ENCODE peak calls at places on chromosomes 12 and 14, in four cellular contexts. E is A549, H is uterus, F is HCT116. D is an unnamed sample.

GRCh38 chr12:12214201-12214600 is 52.6 kb downstream of the LRP6 start:
- DNase-seq in H (no peak), F (no peak), E (no peak), D (no peak)

GRCh38 chr12:122844366-122844971 is 9.2 kb downstream of the HIP1R start:
- DNase-seq in F (no peak), H (no peak), E (no peak), D (no peak)

GRCh38 chr12:24668563-24668962 is 280.3 kb downstream of the BCAT1 start:
- DNase-seq in F (no peak), H (no peak), E (no peak), D (no peak)

GRCh38 chr14:75205586-75205985 is 29.2 kb upstream of the TMED10 start:
- DNase-seq in E (no peak), H (no peak), F (no peak), D (no peak)

GRCh38 chr14:75610839-75611238 is 32.4 kb downstream of the FLVCR2 start:
- DNase-seq in H (no peak), F (no peak), E (no peak), D (no peak)

GRCh38 chr12:57875753-57876547 is 29.4 kb upstream of the CTDSP2 start:
- DNase-seq in F (no peak), H (no peak), E (no peak), D (no peak)

GRCh38 chr12:80778005-80778541 is 61.4 kb downstream of the MYF5 start:
- DNase-seq in H (peak; percentile 32), E (no peak), F (peak; percentile 53), D (no peak)

GRCh38 chr14:56116128-56116900 is 1.9 kb upstream of the PELI2 start:
- DNase-seq in H (no peak), F (no peak), E (no peak), D (no peak)

GRCh38 chr12:123384318-123384993 is 524 bp downstream of the KMT5A start:
- DNase-seq in H (peak; percentile 32), F (no peak), E (no peak), D (no peak)

GRCh38 chr12:54384591-54385041 is at the start of gene ZNF385A:
- DNase-seq in F (no peak), E (no peak), H (no peak), D (no peak)

GRCh38 chr12:64450711-64451486 is 1.0 kb upstream of the TBK1 start:
- DNase-seq in F (no peak), H (no peak), E (no peak), D (no peak)

GRCh38 chr14:106848330-106849121 is 1322.1 kb downstream of the TMEM121 start:
- DNase-seq in H (peak; percentile 27), E (no peak), F (no peak), D (no peak)

GRCh38 chr14:100533647-100534485 is 53.4 kb downstream of the BEGAIN start:
- DNase-seq in F (no peak), E (no peak), H (peak; percentile 31), D (no peak)

GRCh38 chr12:105352940-105353635 is 22.6 kb downstream of the C12orf75 start:
- DNase-seq in E (no peak), H (no peak), F (no peak), D (no peak)

GRCh38 chr12:110935588-110935987 is 15.2 kb upstream of the MYL2 start:
- DNase-seq in E (no peak), H (no peak), F (no peak), D (no peak)

GRCh38 chr14:65413739-65414045 is 1.2 kb downstream of the FUT8 start:
- DNase-seq in F (no peak), E (no peak), H (no peak), D (no peak)

GRCh38 chr12:49706351-49707126 is 666 bp downstream of the FMNL3 start:
- DNase-seq in H (peak; percentile 41), E (no peak), F (no peak), D (no peak)

GRCh38 chr14:28756896-28757570 is 9.6 kb upstream of the FOXG1 start:
- DNase-seq in H (no peak), F (no peak), E (peak; percentile 42), D (no peak)

GRCh38 chr14:101552786-101553231 is 8.5 kb upstream of the DIO3 start:
- DNase-seq in F (no peak), E (peak; percentile 83), H (no peak), D (no peak)

GRCh38 chr14:61140872-61141271 is 140.3 kb downstream of the TMEM30B start:
- DNase-seq in H (no peak), F (peak; percentile 29), E (no peak), D (no peak)

GRCh38 chr14:41586237-41586636 is 20.4 kb upstream of the LRFN5 start:
- DNase-seq in H (no peak), F (no peak), E (no peak), D (no peak)

GRCh38 chr12:14514946-14515345 is 52.7 kb downstream of the PLBD1 start:
- DNase-seq in E (no peak), F (no peak), H (no peak), D (no peak)

GRCh38 chr12:114668151-114668891 is 15.7 kb downstream of the TBX3 start:
- DNase-seq in F (peak; percentile 61), E (peak; percentile 94), H (peak; percentile 84), D (peak; percentile 93)

GRCh38 chr12:112525426-112525809 is 106.7 kb downstream of the PTPN11 start:
- DNase-seq in H (no peak), F (no peak), E (no peak), D (no peak)

GRCh38 chr12:65339161-65339560 is 60.7 kb downstream of the MSRB3 start:
- DNase-seq in F (no peak), H (no peak), E (no peak), D (no peak)

GRCh38 chr14:52061380-52061779 is 7.5 kb downstream of the NID2 start:
- DNase-seq in F (no peak), E (no peak), H (no peak), D (no peak)

DNA sequence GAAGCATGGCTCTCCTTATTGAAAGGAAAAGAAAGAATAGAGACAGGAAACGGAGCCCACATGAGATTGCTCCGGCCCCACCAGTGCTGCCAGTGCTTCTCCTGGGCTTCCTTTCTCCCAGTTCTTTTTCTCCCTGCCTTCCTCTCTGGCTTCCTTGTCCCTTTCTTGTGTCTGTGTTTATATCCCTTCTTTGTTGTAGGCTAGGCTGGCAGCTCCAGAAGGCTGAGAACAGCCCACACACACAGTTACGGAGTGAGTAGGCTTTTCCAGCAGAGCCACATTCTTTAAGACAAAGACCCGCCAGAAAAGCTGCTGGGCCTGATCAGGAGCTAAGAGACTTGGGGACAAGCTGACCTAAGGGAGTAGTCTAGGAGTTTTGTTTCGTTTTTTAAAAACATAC is 13.0 kb downstream of the CIPC start:
- DNase-seq in E (no peak), H (peak; percentile 36), F (no peak), D (no peak)
- TF ChIP-seq POLR2A in E (no peak), H (no peak), F (no peak), D (no peak)

GRCh38 chr12:52580496-52580895 is 6.9 kb upstream of the KRT74 start:
- DNase-seq in H (no peak), E (no peak), F (no peak), D (no peak)

GRCh38 chr12:52579468-52580450 is 6.1 kb upstream of the KRT74 start:
- DNase-seq in E (no peak), F (no peak), H (no peak), D (no peak)

GRCh38 chr12:52582489-52582888 is 8.8 kb upstream of the KRT74 start:
- DNase-seq in H (no peak), E (no peak), F (no peak), D (no peak)

GRCh38 chr12:52581481-52581880 is 7.8 kb upstream of the KRT74 start:
- DNase-seq in E (peak; percentile 53), H (no peak), F (no peak), D (peak; percentile 28)

DNA sequence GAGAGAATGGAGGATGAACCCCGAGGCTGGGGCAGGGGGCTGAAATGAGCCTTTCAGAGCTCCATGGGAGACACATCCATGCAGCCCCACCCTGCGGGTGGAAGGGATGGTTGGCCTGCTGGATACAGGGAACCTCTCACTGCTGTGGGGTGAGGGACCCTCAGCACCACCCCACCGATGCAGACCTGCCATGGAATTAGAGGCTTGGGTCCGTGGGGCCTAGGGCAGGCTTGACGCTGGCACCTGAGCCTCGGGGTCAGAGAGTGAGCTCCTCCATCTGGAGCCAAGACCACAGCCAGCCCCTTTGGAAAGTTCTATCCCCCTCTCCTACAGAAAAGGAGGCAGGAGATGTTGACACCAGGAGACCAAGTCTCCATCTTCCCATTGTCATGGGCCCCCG is 7.4 kb upstream of the KRT74 start:
- DNase-seq in H (no peak), E (no peak), F (no peak), D (no peak)
- TF ChIP-seq POLR2A in H (no peak), E (no peak), F (no peak), D (no peak)

GRCh38 chr14:24431569-24432258 is 2.0 kb downstream of the KHNYN start:
- DNase-seq in F (peak; percentile 92), E (peak; percentile 93), H (peak; percentile 91), D (peak; percentile 91)

GRCh38 chr14:24429395-24430142 is at the start of the genes CBLN3 and KHNYN:
- DNase-seq in E (peak; percentile 96), H (peak; percentile 91), F (peak; percentile 74), D (peak; percentile 87)

GRCh38 chr14:24430143-24430681 is 458 bp downstream of the KHNYN start:
- DNase-seq in E (peak; percentile 74), H (peak; percentile 83), F (no peak), D (peak; percentile 55)

GRCh38 chr14:24432259-24433131 is 2.7 kb downstream of the KHNYN start:
- DNase-seq in F (no peak), H (no peak), E (no peak), D (no peak)

DNA sequence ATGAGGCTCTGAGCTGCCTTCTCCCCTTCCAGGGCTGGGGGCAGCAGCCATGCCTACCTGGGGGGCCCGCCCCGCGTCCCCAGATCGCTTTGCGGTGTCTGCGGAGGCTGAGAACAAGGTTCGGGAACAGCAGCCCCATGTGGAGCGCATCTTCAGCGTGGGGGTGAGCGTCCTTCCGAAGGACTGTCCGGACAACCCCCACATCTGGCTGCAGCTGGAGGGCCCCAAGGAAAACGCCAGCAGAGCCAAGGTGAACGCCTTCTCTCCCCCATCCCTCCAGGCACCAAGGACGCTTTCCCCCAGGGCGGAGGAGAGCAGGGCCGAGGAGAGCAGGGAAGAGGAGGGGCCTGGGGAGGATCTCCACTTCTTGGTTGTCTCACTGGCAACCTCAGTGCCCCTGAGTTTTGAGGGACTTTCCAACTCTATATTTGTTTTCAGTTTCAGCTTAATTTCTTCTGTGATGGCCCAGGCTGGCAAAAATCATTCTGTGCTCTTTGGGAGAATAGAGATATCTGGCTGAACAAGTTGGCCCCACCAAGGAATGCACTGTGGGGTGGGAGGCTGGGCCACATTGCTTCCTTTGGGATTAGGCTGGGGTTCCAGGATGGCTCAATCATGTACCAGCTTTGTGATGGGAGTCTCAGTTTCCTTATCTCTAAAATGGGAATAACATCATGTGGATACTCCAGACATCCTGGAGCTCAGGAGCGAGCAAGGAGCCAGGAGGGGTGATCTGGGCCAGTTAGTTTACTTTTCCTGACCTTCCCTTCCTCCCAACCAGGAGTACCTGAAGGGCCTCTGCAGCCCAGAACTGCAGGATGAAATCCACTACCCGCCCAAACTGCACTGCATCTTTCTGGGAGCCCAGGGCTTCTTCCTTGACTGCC is 1.2 kb downstream of the KHNYN start:
- DNase-seq in E (no peak), H (peak; percentile 47), F (no peak), D (no peak)
- TF ChIP-seq POLR2A in E (no peak), H (no peak), F (no peak), D (no peak)

DNA sequence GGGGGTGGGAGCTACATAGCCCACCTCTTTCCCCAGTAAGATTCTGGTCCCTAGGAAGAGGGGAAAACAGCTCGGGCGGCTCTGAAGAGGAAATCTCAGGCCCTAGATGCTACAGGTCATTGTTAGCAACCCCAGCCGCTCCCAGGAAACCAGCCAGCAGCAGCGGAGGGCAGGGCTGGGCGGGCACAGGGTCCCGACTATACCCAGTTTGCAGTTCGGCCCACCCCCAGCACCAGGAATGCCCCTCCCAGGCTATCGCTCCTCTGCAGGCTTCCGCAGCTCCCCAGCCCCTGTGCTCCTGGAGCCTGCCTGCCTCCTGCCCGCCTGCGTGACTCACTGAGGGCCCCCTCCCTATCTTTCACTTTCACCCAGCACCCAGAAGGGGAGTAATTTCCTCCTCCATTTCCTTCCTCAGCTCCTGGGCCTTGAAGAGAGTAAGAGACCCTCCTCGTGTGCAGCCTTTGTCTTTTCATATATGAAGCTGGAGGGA is 27.2 kb upstream of the PNMA1 start:
- DNase-seq in E (no peak), F (no peak), H (peak; percentile 66), D (peak; percentile 93)
- TF ChIP-seq POLR2A in E (no peak), F (no peak), H (no peak), D (no peak)

D was measured in H54.